ENCODE peak calls at places on chromosomes 13 and 19, in five cellular contexts. Y, L, H, I and T are unnamed samples.

GRCh38 chr13:98285852-98286594 is 109.0 kb upstream of the RNF113B start:
- DNase-seq in Y (no peak), L (no peak), H (no peak), I (no peak), T (no peak)

GRCh38 chr19:3980353-3981251 is 4.7 kb downstream of the EEF2 start:
- DNase-seq in Y (no peak), L (peak; percentile 64), H (no peak), I (no peak), T (no peak)

GRCh38 chr19:11165486-11166030 is 10.0 kb upstream of the SPC24 start:
- DNase-seq in Y (no peak), L (peak; percentile 72), H (peak; percentile 58), I (no peak), T (no peak)

GRCh38 chr19:5065717-5066116 is 96.8 kb downstream of the KDM4B start:
- DNase-seq in Y (no peak), L (no peak), H (no peak), I (no peak), T (no peak)

GRCh38 chr13:59250276-59250990 is 913.3 kb downstream of the DIAPH3 start:
- DNase-seq in Y (no peak), L (no peak), H (no peak), I (no peak), T (no peak)

GRCh38 chr19:30304540-30304939 is 67.6 kb upstream of the ZNF536 start:
- DNase-seq in Y (no peak), L (no peak), H (no peak), I (no peak), T (no peak)

GRCh38 chr13:67230774-67231480 is 791 bp upstream of the PCDH9 start:
- DNase-seq in Y (peak; percentile 53), L (peak; percentile 83), H (peak; percentile 70), I (peak; percentile 31), T (no peak)

GRCh38 chr13:48731957-48732569 is 78.3 kb downstream of the CYSLTR2 start:
- DNase-seq in Y (no peak), L (no peak), H (peak; percentile 17), I (peak; percentile 68), T (no peak)

GRCh38 chr13:80400164-80400767 is 59.3 kb upstream of the SPRY2 start:
- DNase-seq in Y (no peak), L (no peak), H (no peak), I (no peak), T (no peak)

GRCh38 chr19:35742121-35742724 is at the start of gene IGFLR1:
- DNase-seq in Y (no peak), L (no peak), H (no peak), I (peak; percentile 87), T (no peak)

GRCh38 chr13:51629711-51630575 is 45.7 kb downstream of the WDFY2 start:
- DNase-seq in Y (no peak), L (no peak), H (no peak), I (no peak), T (no peak)

GRCh38 chr13:87078947-87079795 is 592.0 kb upstream of the SLITRK5 start:
- DNase-seq in Y (no peak), L (no peak), H (no peak), I (no peak), T (no peak)

GRCh38 chr13:46896346-46897138 is at the start of gene HTR2A:
- DNase-seq in Y (peak; percentile 10), L (peak; percentile 66), H (peak; percentile 43), I (no peak), T (no peak)

GRCh38 chr19:34209726-34210125 is 37.4 kb downstream of the LSM14A start:
- DNase-seq in Y (no peak), L (no peak), H (no peak), I (no peak), T (no peak)

GRCh38 chr19:17623224-17623935 is 64.8 kb downstream of the UNC13A start:
- DNase-seq in Y (no peak), L (no peak), H (no peak), I (no peak), T (no peak)

GRCh38 chr13:96792736-96793444 is 201.4 kb downstream of the OXGR1 start:
- DNase-seq in Y (no peak), L (no peak), H (no peak), I (no peak), T (no peak)

GRCh38 chr19:40279761-40280607 is 5.2 kb downstream of the AKT2 start:
- DNase-seq in Y (no peak), L (no peak), H (no peak), I (no peak), T (no peak)

GRCh38 chr13:98563071-98563470 is 13.8 kb downstream of the STK24 start:
- DNase-seq in Y (no peak), L (peak; percentile 54), H (no peak), I (peak; percentile 85), T (no peak)

GRCh38 chr13:110548891-110549794 is 12.4 kb downstream of the RAB20 start:
- DNase-seq in Y (no peak), L (no peak), H (no peak), I (no peak), T (no peak)

GRCh38 chr13:77893066-77893465 is 25.6 kb downstream of the EDNRB start:
- DNase-seq in Y (no peak), L (no peak), H (no peak), I (no peak), T (no peak)

GRCh38 chr19:42409477-42409876 is 17.7 kb downstream of the LIPE start:
- DNase-seq in Y (peak; percentile 36), L (no peak), H (peak; percentile 31), I (no peak), T (no peak)

GRCh38 chr13:45119469-45119989 is 781 bp upstream of the GTF2F2 start:
- DNase-seq in Y (peak; percentile 8), L (no peak), H (peak; percentile 23), I (peak; percentile 77), T (no peak)

GRCh38 chr13:79481685-79482052 is 714 bp downstream of the NDFIP2 start:
- DNase-seq in Y (no peak), L (no peak), H (no peak), I (peak; percentile 58), T (no peak)

GRCh38 chr19:39643591-39643990 is 12.1 kb upstream of the LGALS16 start:
- DNase-seq in Y (no peak), L (no peak), H (no peak), I (no peak), T (no peak)

GRCh38 chr19:14775855-14776254 is 2.5 kb downstream of the ADGRE2 start:
- DNase-seq in Y (no peak), L (no peak), H (no peak), I (no peak), T (no peak)

GRCh38 chr19:40133491-40133890 is 42.7 kb upstream of the ZNF780A start:
- DNase-seq in Y (no peak), L (no peak), H (no peak), I (no peak), T (no peak)

GRCh38 chr13:72166102-72166660 is 299.2 kb upstream of the DACH1 start:
- DNase-seq in Y (no peak), L (no peak), H (no peak), I (no peak), T (no peak)

GRCh38 chr13:73368608-73369007 is 309.8 kb downstream of the KLF5 start:
- DNase-seq in Y (no peak), L (no peak), H (no peak), I (no peak), T (no peak)

GRCh38 chr13:113845723-113846638 is 17.9 kb downstream of the GAS6 start:
- DNase-seq in Y (no peak), L (no peak), H (no peak), I (no peak), T (no peak)

GRCh38 chr19:40739871-40740703 is 10.2 kb downstream of the ACTMAP start:
- DNase-seq in Y (no peak), L (no peak), H (no peak), I (no peak), T (no peak)

GRCh38 chr13:37791699-37792098 is 77.9 kb downstream of the TRPC4 start:
- DNase-seq in Y (no peak), L (no peak), H (peak; percentile 75), I (no peak), T (no peak)

GRCh38 chr19:41339936-41340335 is 13.8 kb downstream of the TGFB1 start:
- DNase-seq in Y (no peak), L (no peak), H (no peak), I (no peak), T (no peak)

GRCh38 chr19:48556163-48556562 is 4.2 kb downstream of the SULT2B1 start:
- DNase-seq in Y (no peak), L (no peak), H (peak; percentile 64), I (no peak), T (no peak)

GRCh38 chr19:44657211-44657921 is 13.7 kb downstream of the PVR start:
- DNase-seq in Y (peak; percentile 74), L (peak; percentile 69), H (peak; percentile 58), I (peak; percentile 62), T (no peak)

GRCh38 chr13:50514249-50514648 is 329.2 kb downstream of the DLEU7 start:
- DNase-seq in Y (no peak), L (no peak), H (no peak), I (no peak), T (no peak)

GRCh38 chr13:50513528-50513863 is 330.0 kb downstream of the DLEU7 start:
- DNase-seq in Y (no peak), L (no peak), H (no peak), I (no peak), T (no peak)

GRCh38 chr13:50512602-50513527 is 330.6 kb downstream of the DLEU7 start:
- DNase-seq in Y (peak; percentile 67), L (peak; percentile 80), H (peak; percentile 65), I (peak; percentile 79), T (no peak)

GRCh38 chr13:50509771-50510441 is 333.6 kb downstream of the DLEU7 start:
- DNase-seq in Y (no peak), L (no peak), H (no peak), I (no peak), T (no peak)

GRCh38 chr13:50511877-50512332 is 331.6 kb downstream of the DLEU7 start:
- DNase-seq in Y (no peak), L (no peak), H (no peak), I (peak; percentile 43), T (no peak)
- H3K4me3 ChIP-seq in Y (peak overlapping the region; percentile 4), L (no peak overlapping the region), H (peak overlapping the region; percentile 30), I (peak overlapping the region; percentile 83), T (no peak overlapping the region)

GRCh38 chr19:52492201-52492960 is 35.1 kb upstream of the ZNF808 start:
- DNase-seq in Y (no peak), L (no peak), H (no peak), I (peak; percentile 14), T (no peak)
- H3K4me3 ChIP-seq in Y (no peak overlapping the region), L (no peak overlapping the region), H (no peak overlapping the region), I (no peak overlapping the region), T (no peak overlapping the region)

GRCh38 chr19:2227415-2228156 is 8.5 kb downstream of the PLEKHJ1 start:
- DNase-seq in Y (no peak), L (no peak), H (no peak), I (no peak), T (no peak)

GRCh38 chr19:2226051-2226839 is 9.9 kb downstream of the PLEKHJ1 start:
- DNase-seq in Y (no peak), L (no peak), H (no peak), I (no peak), T (no peak)

GRCh38 chr19:2225415-2226050 is 10.6 kb downstream of the PLEKHJ1 start:
- DNase-seq in Y (no peak), L (no peak), H (no peak), I (no peak), T (no peak)

GRCh38 chr19:2228157-2229030 is 7.7 kb downstream of the PLEKHJ1 start:
- DNase-seq in Y (no peak), L (no peak), H (no peak), I (no peak), T (no peak)

GRCh38 chr19:2226840-2227360 is 9.2 kb downstream of the PLEKHJ1 start:
- DNase-seq in Y (no peak), L (no peak), H (no peak), I (no peak), T (no peak)
- H3K4me3 ChIP-seq in Y (no peak overlapping the region), L (no peak overlapping the region), H (no peak overlapping the region), I (no peak overlapping the region), T (no peak overlapping the region)

GRCh38 chr19:57803594-57804325 is 11.0 kb downstream of the ZNF552 start:
- DNase-seq in Y (no peak), L (no peak), H (peak; percentile 51), I (no peak), T (peak; percentile 34)
- H3K4me3 ChIP-seq in Y (peak overlapping the region; percentile 34), L (peak overlapping the region; percentile 42), H (peak overlapping the region; percentile 44), I (peak overlapping the region; percentile 19), T (peak overlapping the region; percentile 49)